ENCODE peak calls at places on chromosomes 6 and 20, in four cellular contexts. L is HepG2, K is ovary, C is heart right ventricle. S is an unnamed sample. For H3K9me3, the result is how much of the 10 kb centered on the place peaks cover.

GRCh38 chr6:92159046-92159445 is 1260.3 kb downstream of the EPHA7 start:
- DNase-seq in L (no peak), K (no peak), C (no peak), S (no peak)

GRCh38 chr6:43930440-43931154 is 160.6 kb downstream of the VEGFA start:
- DNase-seq in L (no peak), K (no peak), C (no peak), S (no peak)

GRCh38 chr6:100730581-100730980 is 150.5 kb downstream of the ASCC3 start:
- DNase-seq in L (no peak), K (no peak), C (no peak), S (no peak)

GRCh38 chr20:3784863-3785239 is 1.7 kb downstream of the CENPB start:
- DNase-seq in L (no peak), K (no peak), C (no peak), S (no peak)

GRCh38 chr6:119284861-119285521 is 64.6 kb downstream of the MAN1A1 start:
- DNase-seq in L (peak), K (no peak), C (no peak), S (no peak)

GRCh38 chr6:112337209-112337638 is 9.9 kb upstream of the RFPL4B start:
- DNase-seq in L (peak), K (peak), C (peak), S (peak)

GRCh38 chr20:33465536-33466302 is 22.2 kb upstream of the SNTA1 start:
- DNase-seq in L (peak), K (no peak), C (no peak), S (no peak)

GRCh38 chr20:33279261-33279910 is 3.6 kb upstream of the BPIFB1 start:
- DNase-seq in L (no peak), K (no peak), C (no peak), S (no peak)

GRCh38 chr6:151808331-151809241 is 1.1 kb downstream of the ESR1 start:
- DNase-seq in L (no peak), K (peak), C (no peak), S (no peak)

GRCh38 chr20:20864346-20865096 is 152.1 kb upstream of the RALGAPA2 start:
- DNase-seq in L (peak), K (no peak), C (no peak), S (no peak)

GRCh38 chr20:24483435-24484080 is 14.1 kb downstream of the SYNDIG1 start:
- DNase-seq in L (no peak), K (no peak), C (no peak), S (no peak)

GRCh38 chr6:4133941-4134838 is 1.2 kb downstream of the ECI2 start:
- DNase-seq in L (peak), K (peak), C (no peak), S (peak)

GRCh38 chr6:168468046-168468445 is 27.1 kb downstream of the SMOC2 start:
- DNase-seq in L (no peak), K (no peak), C (no peak), S (no peak)

GRCh38 chr20:17205261-17205660 is 21.6 kb upstream of the PCSK2 start:
- DNase-seq in L (no peak), K (no peak), C (no peak), S (no peak)

GRCh38 chr6:155530219-155530834 is 74.7 kb upstream of the NOX3 start:
- DNase-seq in L (peak), K (no peak), C (no peak), S (peak)

GRCh38 chr20:25486377-25486776 is 78.9 kb downstream of the GINS1 start:
- DNase-seq in L (no peak), K (no peak), C (no peak), S (no peak)

GRCh38 chr6:14811760-14812428 is 434.0 kb upstream of the JARID2 start:
- DNase-seq in L (no peak), K (no peak), C (no peak), S (no peak)

GRCh38 chr6:72521684-72522083 is 100.2 kb upstream of the KCNQ5 start:
- DNase-seq in L (no peak), K (no peak), C (no peak), S (no peak)

GRCh38 chr6:142297996-142298753 is 3.6 kb upstream of the ADGRG6 start:
- DNase-seq in L (peak), K (no peak), C (no peak), S (peak)

GRCh38 chr20:22381812-22382416 is 202.5 kb downstream of the FOXA2 start:
- DNase-seq in L (no peak), K (no peak), C (no peak), S (no peak)

GRCh38 chr6:43477235-43478007 is at the start of gene TJAP1:
- DNase-seq in L (peak), K (peak), C (peak), S (peak)

GRCh38 chr6:132816665-132817064 is 2.3 kb downstream of the RPS12 start:
- DNase-seq in L (peak), K (no peak), C (no peak), S (no peak)

GRCh38 chr20:278607-279571 is 11.7 kb downstream of the C20orf96 start:
- DNase-seq in L (no peak), K (peak), C (peak), S (no peak)

GRCh38 chr6:82833481-82833880 is 232.2 kb downstream of the UBE3D start:
- DNase-seq in L (no peak), K (no peak), C (no peak), S (no peak)

GRCh38 chr20:33120934-33121333 is 41.5 kb downstream of the BPIFB4 start:
- DNase-seq in L (no peak), K (no peak), C (no peak), S (no peak)

GRCh38 chr6:38012573-38012972 is 193.0 kb downstream of the ZFAND3 start:
- DNase-seq in L (peak), K (peak), C (no peak), S (peak)

GRCh38 chr6:100035873-100036653 is 42.0 kb upstream of the MCHR2 start:
- DNase-seq in L (no peak), K (no peak), C (no peak), S (no peak)

GRCh38 chr20:5914859-5915258 is 35.5 kb downstream of the TRMT6 start:
- DNase-seq in L (no peak), K (no peak), C (no peak), S (no peak)

GRCh38 chr6:10412948-10413849 is 1.7 kb downstream of the TFAP2A start:
- DNase-seq in L (no peak), K (no peak), C (no peak), S (peak)

GRCh38 chr20:11794525-11794924 is 123.2 kb upstream of the BTBD3 start:
- DNase-seq in L (no peak), K (no peak), C (no peak), S (no peak)

DNA sequence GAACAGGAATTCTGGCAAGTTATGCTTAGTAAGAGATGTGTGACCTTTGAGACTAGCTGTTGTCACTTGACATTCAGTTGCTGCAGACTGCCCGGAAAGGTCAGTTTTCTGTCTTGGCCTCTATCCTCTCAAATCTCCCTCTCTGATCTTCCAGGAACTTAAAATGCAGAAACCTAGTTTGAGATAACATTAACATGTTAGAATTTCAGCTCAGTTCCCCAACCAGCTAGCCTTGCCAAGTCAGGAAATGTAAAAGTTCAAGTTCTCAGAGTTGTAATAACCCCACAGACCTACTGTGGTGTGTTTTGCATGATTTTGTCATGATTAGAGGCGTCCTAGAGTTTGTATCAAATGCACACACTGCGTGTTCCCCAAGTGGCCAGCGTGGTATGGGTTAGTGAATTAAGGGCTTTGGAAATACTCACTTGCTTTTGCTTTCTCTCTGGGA is 46.6 kb downstream of the DUSP22 start:
- DNase-seq in L (no peak), K (no peak), C (no peak), S (no peak)
- H3K9me3 ChIP-seq in L (under half), K (under half), C (under half), S (under half)

GRCh38 chr20:16135630-16136029 is 437.6 kb downstream of the KIF16B start:
- DNase-seq in L (no peak), K (no peak), C (no peak), S (no peak)

GRCh38 chr20:16129411-16129810 is 443.8 kb downstream of the KIF16B start:
- DNase-seq in L (no peak), K (no peak), C (no peak), S (no peak)

GRCh38 chr20:16128538-16129106 is 444.6 kb downstream of the KIF16B start:
- DNase-seq in L (no peak), K (no peak), C (no peak), S (no peak)

DNA sequence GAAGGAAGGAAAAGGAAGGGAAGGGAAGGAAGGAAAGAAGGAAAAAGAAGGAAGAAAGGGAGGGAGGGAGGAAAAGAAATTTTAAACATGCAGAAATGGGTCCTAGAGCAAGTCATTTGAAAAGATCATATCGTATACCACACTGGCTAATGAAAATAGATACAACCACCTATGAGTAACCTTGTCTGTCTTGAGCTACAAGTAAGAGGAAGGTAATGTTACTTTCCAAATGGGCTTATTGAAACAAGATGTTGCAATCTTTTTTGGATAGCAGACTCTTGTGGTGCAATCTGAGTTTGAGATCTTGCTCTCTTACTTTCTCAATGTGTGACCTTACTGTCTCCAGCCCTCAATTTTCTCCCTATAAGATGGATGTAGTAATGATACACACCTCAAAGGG is 440.8 kb downstream of the KIF16B start:
- DNase-seq in L (no peak), K (no peak), C (no peak), S (no peak)
- H3K9me3 ChIP-seq in L (half or more), K (under half), C (under half), S (under half)

GRCh38 chr6:42210551-42210950 is 7.1 kb downstream of the MRPS10 start:
- DNase-seq in L (no peak), K (no peak), C (no peak), S (no peak)
- H3K9me3 ChIP-seq in L (under half), K (under half), C (under half), S (under half)

GRCh38 chr20:62131560-62132320 is 9.5 kb downstream of the LSM14B start:
- DNase-seq in L (no peak), K (no peak), C (no peak), S (no peak)

GRCh38 chr20:62128499-62128898 is 6.2 kb downstream of the LSM14B start:
- DNase-seq in L (no peak), K (no peak), C (no peak), S (no peak)

GRCh38 chr20:62127799-62128198 is 5.5 kb downstream of the LSM14B start:
- DNase-seq in L (no peak), K (no peak), C (no peak), S (no peak)

GRCh38 chr20:62132421-62132820 is 10.1 kb downstream of the LSM14B start:
- DNase-seq in L (no peak), K (no peak), C (no peak), S (no peak)

DNA sequence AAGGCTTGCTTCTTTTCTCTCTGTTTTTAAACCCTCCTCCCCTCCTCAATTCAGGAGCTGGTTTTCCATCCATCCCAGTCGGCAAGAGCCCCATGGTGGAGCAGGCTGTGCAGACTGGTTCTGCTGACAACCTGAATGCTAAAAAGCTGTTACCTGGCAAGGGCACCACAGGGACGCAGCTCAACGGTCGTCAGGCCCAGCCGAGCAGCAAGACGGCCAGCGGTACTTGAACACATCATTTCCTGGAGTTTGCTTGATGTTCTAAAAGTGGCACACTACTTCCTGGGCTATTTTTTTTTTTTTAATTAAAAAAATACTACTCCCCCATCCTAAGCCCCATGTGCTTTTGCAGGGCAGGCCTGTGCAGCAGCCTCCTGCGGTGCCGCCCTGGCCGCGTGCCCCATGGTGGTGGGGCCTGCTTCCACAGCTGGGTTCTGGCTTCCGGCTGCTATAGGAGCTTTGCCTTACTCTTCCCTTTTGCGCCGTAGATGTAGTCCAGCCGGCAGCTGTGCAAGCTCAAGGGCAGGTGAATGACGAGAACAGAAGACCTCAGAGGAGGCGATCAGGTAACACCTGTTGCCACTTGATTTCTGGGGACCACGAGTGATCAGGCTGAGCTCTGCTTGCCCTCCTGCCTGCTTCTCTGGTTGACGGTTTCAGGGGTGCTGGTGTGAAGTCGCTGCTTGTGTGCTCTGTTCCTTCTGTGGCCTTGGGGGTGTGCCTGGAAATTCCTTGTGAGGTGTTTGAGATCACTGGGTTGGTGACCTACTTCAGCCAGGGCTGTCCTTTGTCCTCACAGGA is 7.7 kb downstream of the LSM14B start:
- DNase-seq in L (no peak), K (no peak), C (no peak), S (no peak)
- H3K9me3 ChIP-seq in L (under half), K (under half), C (under half), S (under half)

GRCh38 chr20:62350098-62350628 is 16.9 kb downstream of the LAMA5 start:
- DNase-seq in L (no peak), K (no peak), C (peak), S (no peak)

GRCh38 chr20:62348604-62349003 is 18.5 kb downstream of the LAMA5 start:
- DNase-seq in L (no peak), K (no peak), C (no peak), S (no peak)

GRCh38 chr20:62350629-62351422 is 16.3 kb downstream of the LAMA5 start:
- DNase-seq in L (no peak), K (no peak), C (peak), S (no peak)

GRCh38 chr20:62351469-62352401 is 15.4 kb downstream of the LAMA5 start:
- DNase-seq in L (no peak), K (no peak), C (peak), S (no peak)

DNA sequence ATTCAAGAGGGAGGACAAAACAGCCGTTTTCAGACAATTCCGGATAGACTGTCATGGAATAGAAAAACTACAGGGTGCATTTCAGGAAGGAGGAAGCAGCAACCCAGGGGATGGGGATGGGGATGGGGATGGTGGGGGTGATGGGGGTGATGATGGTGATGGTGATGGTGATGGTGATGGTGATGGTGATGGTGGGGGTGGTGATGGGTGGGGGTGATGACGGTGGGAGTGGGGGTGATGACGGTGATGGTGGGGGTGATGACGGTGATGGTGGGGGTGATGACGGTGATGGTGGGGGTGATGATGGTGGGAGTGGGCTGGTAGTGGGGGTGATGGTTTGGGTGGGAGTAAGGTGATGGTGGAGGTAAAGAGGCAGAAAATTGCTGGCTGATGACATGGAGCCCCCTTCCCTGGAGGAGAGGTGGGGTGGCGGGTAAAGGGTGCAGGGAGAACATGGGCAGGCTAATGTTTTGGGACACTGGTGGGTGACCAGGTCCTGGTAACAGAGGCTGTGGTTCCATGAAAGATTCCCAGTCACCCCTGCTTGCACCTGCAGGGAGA is 17.5 kb downstream of the LAMA5 start:
- DNase-seq in L (no peak), K (no peak), C (no peak), S (no peak)
- H3K9me3 ChIP-seq in L (under half), K (under half), C (under half), S (under half)

GRCh38 chr20:13995841-13996240 is 525 bp downstream of the MACROD2 start:
- DNase-seq in L (no peak), K (peak), C (peak), S (no peak)
- H3K9me3 ChIP-seq in L (under half), K (under half), C (under half), S (under half)

GRCh38 chr6:145897552-145897951 is 66.6 kb downstream of the SHPRH start:
- DNase-seq in L (no peak), K (no peak), C (no peak), S (no peak)
- H3K9me3 ChIP-seq in L (under half), K (under half), C (under half), S (under half)

DNA sequence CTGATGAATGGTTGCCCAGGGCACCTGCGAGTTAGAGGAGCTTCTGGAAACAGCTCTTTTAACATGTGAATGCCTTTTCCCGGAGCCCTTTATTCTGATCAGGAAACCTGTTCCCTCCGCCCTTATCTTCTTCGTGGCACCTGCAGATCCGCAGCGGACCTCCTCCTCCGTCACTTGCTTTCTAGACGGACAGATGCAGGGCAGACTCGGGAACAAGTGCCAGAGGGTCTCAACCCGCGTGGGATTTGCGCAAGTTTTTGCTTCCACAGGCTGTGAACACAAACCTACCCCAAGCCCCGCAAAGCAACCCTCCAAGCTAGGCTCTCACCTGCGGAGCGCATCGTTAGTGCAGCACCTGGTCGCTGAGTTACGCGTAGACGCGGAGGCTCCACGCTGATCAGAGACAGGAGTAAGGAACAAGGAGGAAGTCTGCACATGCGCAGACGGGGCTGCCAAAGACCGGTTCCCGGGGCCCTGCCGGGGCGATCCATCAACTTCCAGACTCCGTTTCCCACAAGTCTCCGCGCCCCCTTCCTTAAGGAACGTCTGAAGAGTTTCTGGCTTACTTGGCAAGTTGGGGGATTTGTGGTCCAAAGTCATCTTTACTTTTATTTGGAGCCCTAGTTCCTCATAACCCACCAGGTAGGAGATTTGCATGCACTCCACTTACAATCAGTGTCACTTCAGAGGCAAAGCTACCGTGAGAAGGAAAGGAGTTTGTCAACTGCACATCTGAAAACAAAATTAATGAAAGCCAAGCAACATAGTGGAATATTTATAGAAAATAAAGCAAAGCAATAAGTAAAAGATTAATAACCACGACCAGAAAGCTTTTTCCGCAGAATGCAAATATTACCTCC is 52.7 kb upstream of the ELMO2 start:
- DNase-seq in L (no peak), K (no peak), C (peak), S (no peak)
- H3K9me3 ChIP-seq in L (under half), K (under half), C (under half), S (under half)

S was measured in SJSA1.